ENCODE peak calls at places on chromosome 18, in four cellular contexts. Q is K562, T is IMR-90, H is endothelial cell of umbilical vein. S is an unnamed sample.

GRCh38 chr18:77071711-77072292 is 60.8 kb downstream of the MBP start:
- DNase-seq in T (peak; percentile 100), H (peak; percentile 90), Q (no peak), S (no peak)

GRCh38 chr18:13620206-13620672 is 106.1 kb downstream of the FAM210A start:
- DNase-seq in T (no peak), H (no peak), Q (no peak), S (no peak)

GRCh38 chr18:68447286-68447685 is 267.6 kb downstream of the TMX3 start:
- DNase-seq in T (peak; percentile 54), H (no peak), Q (no peak), S (peak; percentile 34)

GRCh38 chr18:76208632-76209308 is 286.3 kb downstream of the ZNF516 start:
- DNase-seq in H (no peak), T (no peak), Q (no peak), S (no peak)

GRCh38 chr18:74724186-74724585 is 126.5 kb downstream of the ZNF407 start:
- DNase-seq in Q (no peak), T (peak; percentile 73), H (no peak), S (no peak)

GRCh38 chr18:6406075-6406909 is 8.4 kb downstream of the L3MBTL4 start:
- DNase-seq in T (peak; percentile 1), Q (no peak), H (no peak), S (peak; percentile 2)

GRCh38 chr18:31685097-31686082 is 1.0 kb upstream of the B4GALT6 start:
- DNase-seq in H (peak; percentile 83), T (peak; percentile 54), Q (peak; percentile 33), S (peak; percentile 81)

GRCh38 chr18:46590103-46590502 is 66.9 kb downstream of the LOXHD1 start:
- DNase-seq in H (no peak), Q (no peak), T (no peak), S (no peak)

GRCh38 chr18:13615432-13615861 is 110.9 kb downstream of the FAM210A start:
- DNase-seq in Q (no peak), H (no peak), T (no peak), S (no peak)

GRCh38 chr18:2970762-2971659 is 41.9 kb downstream of the LPIN2 start:
- DNase-seq in H (no peak), Q (no peak), T (peak; percentile 25), S (no peak)

GRCh38 chr18:44238449-44238848 is 442.2 kb upstream of the SETBP1 start:
- DNase-seq in Q (no peak), H (no peak), T (no peak), S (peak; percentile 17)

GRCh38 chr18:75291460-75291859 is 80.9 kb downstream of the TSHZ1 start:
- DNase-seq in T (no peak), Q (no peak), H (no peak), S (no peak)

GRCh38 chr18:48954837-48955527 is 4.2 kb upstream of the SMAD7 start:
- DNase-seq in T (no peak), Q (no peak), H (no peak), S (peak; percentile 94)

GRCh38 chr18:28365406-28365805 is 188.5 kb upstream of the CDH2 start:
- DNase-seq in H (peak; percentile 40), Q (no peak), T (peak; percentile 1), S (peak; percentile 76)

GRCh38 chr18:74498712-74499629 is 2.8 kb downstream of the CNDP2 start:
- DNase-seq in T (no peak), Q (no peak), H (no peak), S (no peak)

GRCh38 chr18:79439201-79440023 is 43.7 kb downstream of the NFATC1 start:
- DNase-seq in T (peak; percentile 6), Q (peak; percentile 36), H (no peak), S (no peak)

GRCh38 chr18:58929206-58929605 is 64.5 kb downstream of the ZNF532 start:
- DNase-seq in H (no peak), T (no peak), Q (no peak), S (no peak)

GRCh38 chr18:35460719-35461118 is 37.0 kb downstream of the INO80C start:
- DNase-seq in T (peak; percentile 75), H (peak; percentile 79), Q (no peak), S (peak; percentile 45)

GRCh38 chr18:76351961-76352581 is 143.0 kb downstream of the ZNF516 start:
- DNase-seq in T (peak; percentile 92), Q (no peak), H (no peak), S (peak; percentile 54)

GRCh38 chr18:48719988-48720654 is 181.3 kb downstream of the CTIF start:
- DNase-seq in T (peak; percentile 74), H (peak; percentile 12), Q (peak; percentile 61), S (no peak)

GRCh38 chr18:76376225-76376624 is 118.8 kb downstream of the ZNF516 start:
- DNase-seq in Q (no peak), T (peak; percentile 54), H (no peak), S (no peak)

GRCh38 chr18:34461266-34461665 is 236.6 kb upstream of the NOL4 start:
- DNase-seq in T (no peak), Q (no peak), H (no peak), S (no peak)

GRCh38 chr18:76993573-76993972 is 139.0 kb downstream of the MBP start:
- DNase-seq in Q (no peak), H (no peak), T (no peak), S (no peak)

GRCh38 chr18:50104421-50104820 is 90.5 kb downstream of the MYO5B start:
- DNase-seq in Q (no peak), H (no peak), T (no peak), S (peak; percentile 68)

GRCh38 chr18:26700201-26700600 is 151.8 kb upstream of the KCTD1 start:
- DNase-seq in T (no peak), Q (no peak), H (no peak), S (no peak)

GRCh38 chr18:54938506-54938905 is 20.8 kb downstream of the CCDC68 start:
- DNase-seq in T (no peak), H (no peak), Q (no peak), S (no peak)

GRCh38 chr18:9135912-9136314 is 668 bp upstream of the ANKRD12 start:
- DNase-seq in Q (peak; percentile 71), T (peak; percentile 19), H (peak; percentile 44), S (peak; percentile 56)

GRCh38 chr18:48868468-48869466 is 82.0 kb downstream of the SMAD7 start:
- DNase-seq in Q (no peak), T (peak; percentile 34), H (no peak), S (peak; percentile 5)

GRCh38 chr18:3162181-3162580 is 57.6 kb downstream of the MYOM1 start:
- DNase-seq in H (no peak), T (no peak), Q (no peak), S (peak; percentile 69)

GRCh38 chr18:35938562-35938961 is 33.9 kb upstream of the RMP24 start:
- DNase-seq in H (no peak), T (no peak), Q (no peak), S (peak; percentile 43)

GRCh38 chr18:56795381-56795780 is 144.2 kb downstream of the WDR7 start:
- DNase-seq in H (no peak), T (peak; percentile 38), Q (no peak), S (no peak)

GRCh38 chr18:13611616-13612110 is 114.7 kb downstream of the FAM210A start:
- DNase-seq in Q (no peak), T (peak; percentile 9), H (peak; percentile 24), S (peak; percentile 18)

GRCh38 chr18:58129019-58129374 is 85.0 kb downstream of the NEDD4L start:
- DNase-seq in H (no peak), Q (no peak), T (no peak), S (no peak)

GRCh38 chr18:35355140-35355618 is 11.0 kb upstream of the ZNF24 start:
- DNase-seq in H (peak; percentile 86), Q (no peak), T (peak; percentile 83), S (peak; percentile 68)

GRCh38 chr18:80023173-80023572 is 11.1 kb upstream of the RBFA start:
- DNase-seq in Q (peak; percentile 30), T (no peak), H (no peak), S (no peak)

GRCh38 chr18:48184118-48184517 is 225.1 kb downstream of the ZBTB7C start:
- DNase-seq in T (no peak), H (no peak), Q (no peak), S (no peak)

DNA sequence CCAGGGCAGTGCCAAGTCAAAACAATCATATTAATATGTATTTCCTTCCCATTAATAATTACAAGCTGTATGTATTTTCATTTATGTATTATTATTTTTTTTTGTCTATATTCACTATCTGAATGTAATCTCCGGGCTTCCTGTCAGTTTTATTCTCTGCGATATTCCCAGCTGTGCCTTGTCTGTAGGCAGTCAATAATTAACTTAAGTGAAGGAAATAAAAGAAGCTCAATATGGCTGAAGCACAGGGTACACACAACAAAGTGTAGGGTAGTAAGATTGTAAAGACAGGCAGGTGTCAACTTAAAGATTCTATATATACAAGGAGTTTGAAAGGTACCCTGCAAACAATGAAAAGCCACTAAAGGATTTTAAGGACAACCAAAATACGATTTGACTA is 122.9 kb downstream of the ROCK1 start:
- DNase-seq in H (no peak), T (no peak), Q (no peak), S (no peak)
- H3K36me3 ChIP-seq in H (peaks cover 8% of the 10 kb centered on the region), T (peaks cover 11% of the 10 kb centered on the region), Q (peaks cover 18% of the 10 kb centered on the region), S (peaks cover 26% of the 10 kb centered on the region)

GRCh38 chr18:45248240-45248903 is 366.9 kb upstream of the SLC14A2 start:
- DNase-seq in H (no peak), Q (no peak), T (peak; percentile 81), S (no peak)
- H3K4me2 ChIP-seq in H (no peak overlapping the region), Q (no peak overlapping the region), T (peak overlapping the region; percentile 41), S (no peak overlapping the region)

GRCh38 chr18:70416496-70416895 is 127.7 kb downstream of the SOCS6 start:
- DNase-seq in T (no peak), H (no peak), Q (no peak), S (no peak)
- H3K36me3 ChIP-seq in T (no peaks in the 10 kb centered on the region), H (no peaks in the 10 kb centered on the region), Q (no peaks in the 10 kb centered on the region), S (no peaks in the 10 kb centered on the region)

GRCh38 chr18:24270937-24271380 is 126.7 kb downstream of the OSBPL1A start:
- DNase-seq in Q (no peak), H (peak; percentile 36), T (peak; percentile 63), S (peak; percentile 63)
- H3K4me2 ChIP-seq in Q (no peak overlapping the region), H (peak overlapping the region; percentile 79), T (peak overlapping the region; percentile 93), S (peak overlapping the region; percentile 90)

GRCh38 chr18:215448-216010 is 52.3 kb downstream of the THOC1 start:
- DNase-seq in H (no peak), T (no peak), Q (no peak), S (no peak)

GRCh38 chr18:212780-213179 is 54.4 kb downstream of the USP14 start:
- DNase-seq in H (no peak), Q (peak; percentile 33), T (no peak), S (no peak)

GRCh38 chr18:213505-213904 is 54.3 kb downstream of the THOC1 start:
- DNase-seq in H (no peak), Q (no peak), T (no peak), S (no peak)

GRCh38 chr18:211582-211981 is 53.2 kb downstream of the USP14 start:
- DNase-seq in T (no peak), H (peak; percentile 50), Q (no peak), S (no peak)

DNA sequence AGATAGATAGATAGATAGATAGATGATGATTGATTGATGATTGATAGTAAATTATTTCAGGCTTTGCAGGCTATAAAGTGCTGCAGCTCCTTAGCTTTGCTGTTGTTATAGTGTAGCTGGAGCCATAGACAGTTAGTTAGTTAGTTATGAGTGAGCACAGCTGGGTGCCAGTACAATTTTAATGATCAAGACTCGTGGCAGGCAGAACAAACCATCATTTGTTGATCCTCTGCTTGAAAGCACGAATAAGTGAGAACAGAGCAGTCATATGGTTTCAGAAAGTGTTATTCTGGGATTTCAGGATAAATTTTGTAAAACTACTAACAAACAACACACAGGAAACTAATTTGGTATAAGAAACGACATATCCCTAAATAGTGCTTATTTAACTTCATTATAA is 53.9 kb downstream of the THOC1 start:
- DNase-seq in H (no peak), Q (no peak), T (no peak), S (no peak)
- H3K36me3 ChIP-seq in H (peaks cover 17% of the 10 kb centered on the region), Q (peaks cover 99% of the 10 kb centered on the region), T (peaks cover 33% of the 10 kb centered on the region), S (peaks cover 41% of the 10 kb centered on the region)

S was measured in mammary epithelial cell.